ENCODE peak calls at places on chromosomes 13 and 19, in eight cellular contexts. H, U, V, I, F, N, J and M are unnamed samples.

GRCh38 chr13:19055611-19056010 is 126.0 kb downstream of the TUBA3C start:
- DNase-seq in I (no peak), J (no peak), N (no peak), H (no peak), F (no peak), U (no peak), V (no peak), M (no peak)

GRCh38 chr13:99261040-99261439 is 2.9 kb upstream of the GPR18 start:
- DNase-seq in I (no peak), N (no peak), U (no peak), J (no peak), V (no peak), H (no peak), F (no peak), M (no peak)

GRCh38 chr13:85798999-85799646 is at the start of gene SLITRK6:
- DNase-seq in J (peak; percentile 62), U (no peak), F (peak; percentile 73), N (peak; percentile 58), I (peak; percentile 25), H (peak; percentile 77), V (no peak), M (peak; percentile 48)

GRCh38 chr13:91017669-91018053 is 329.8 kb upstream of the MIR17HG start:
- DNase-seq in J (no peak), U (no peak), F (peak; percentile 46), V (no peak), H (no peak), I (no peak), N (no peak), M (no peak)

GRCh38 chr19:16520986-16521624 is 21.1 kb downstream of the CHERP start:
- DNase-seq in I (no peak), F (no peak), N (no peak), U (no peak), V (no peak), J (no peak), H (no peak), M (no peak)

GRCh38 chr13:65292488-65292901 is 1937.6 kb downstream of the PCDH9 start:
- DNase-seq in U (no peak), F (peak; percentile 72), J (peak; percentile 21), H (peak; percentile 77), I (peak; percentile 86), N (peak; percentile 4), V (no peak), M (peak; percentile 65)

GRCh38 chr19:3056454-3057016 is 5.8 kb downstream of the TLE5 start:
- DNase-seq in F (no peak), H (no peak), J (no peak), U (no peak), N (peak; percentile 60), V (no peak), I (no peak), M (no peak)

GRCh38 chr19:38739440-38740251 is 4.6 kb downstream of the CAPN12 start:
- DNase-seq in J (no peak), V (no peak), F (no peak), U (no peak), H (no peak), I (no peak), N (no peak), M (peak; percentile 1)

GRCh38 chr13:86464193-86464592 is 665.0 kb upstream of the SLITRK6 start:
- DNase-seq in H (no peak), J (no peak), F (peak; percentile 8), N (no peak), V (no peak), I (no peak), U (no peak), M (no peak)

GRCh38 chr13:31067416-31068118 is 94.1 kb downstream of the HSPH1 start:
- DNase-seq in H (peak; percentile 75), F (peak; percentile 64), U (no peak), N (no peak), V (no peak), J (no peak), I (no peak), M (peak; percentile 78)

GRCh38 chr13:44969858-44970484 is 19.3 kb downstream of the NUFIP1 start:
- DNase-seq in J (peak; percentile 44), N (peak; percentile 34), I (peak; percentile 12), U (peak; percentile 57), F (peak; percentile 67), H (peak; percentile 59), V (no peak), M (peak; percentile 62)

GRCh38 chr19:34428549-34429285 is 536 bp downstream of the UBA2 start:
- DNase-seq in H (peak; percentile 31), V (no peak), N (no peak), U (no peak), I (no peak), F (no peak), J (no peak), M (peak; percentile 39)

GRCh38 chr13:105035092-105035491 is 1500.4 kb downstream of the EFNB2 start:
- DNase-seq in U (peak; percentile 81), J (no peak), H (no peak), N (no peak), V (no peak), I (no peak), F (no peak), M (no peak)

GRCh38 chr13:46797468-46798237 is 692 bp upstream of the ESD start:
- DNase-seq in V (no peak), H (no peak), J (no peak), F (no peak), N (no peak), I (no peak), U (no peak), M (no peak)

GRCh38 chr13:101706651-101707050 is 254.2 kb downstream of the ITGBL1 start:
- DNase-seq in J (peak; percentile 79), U (peak; percentile 90), V (no peak), N (peak; percentile 7), H (peak; percentile 99), F (peak; percentile 83), I (peak; percentile 13), M (peak; percentile 91)

GRCh38 chr13:79516590-79516989 is 35.6 kb downstream of the NDFIP2 start:
- DNase-seq in J (no peak), N (no peak), I (no peak), V (no peak), H (no peak), F (no peak), U (no peak), M (no peak)

GRCh38 chr19:39969681-39970423 is 1.1 kb upstream of the PSMC4 start:
- DNase-seq in F (no peak), V (no peak), H (no peak), J (no peak), N (no peak), U (no peak), I (no peak), M (no peak)